ENCODE peak calls at places on chromosomes 12 and 14, in nine cellular contexts. One of them, this sample, is unnamed.

GRCh38 chr14:58150243-58150805 is 1.7 kb downstream of the ARMH4 start:
- DNase-seq in NCI-H1048: no peak
- DNase-seq in stimulated activated CD8-positive, alpha-beta memory T cell treated with anti-CD3 and anti-CD28 coated beads, Interleukin-4, amount 100 ng/mL, for 48 hours: no peak
- DNase-seq in occipital lobe: no peak
- DNase-seq in stimulated activated CD4-positive, alpha-beta T cell treated with anti-CD3 and anti-CD28 coated beads, Interleukin-4, amount 100 ng/mL, for 24 hours: no peak
- DNase-seq in T-cell: no peak
- DNase-seq in dorsolateral prefrontal cortex: no peak
- DNase-seq in activated gamma-delta T cell: no peak
- DNase-seq in activated CD8-positive, alpha-beta memory T cell treated with anti-CD3 and anti-CD28 coated beads, Interleukin-2, amount 10 ng/mL, durations not matched to agents 7 days and 5 days: no peak
- DNase-seq in this sample: no peak

GRCh38 chr12:95763809-95764253 is 26.7 kb downstream of the NTN4 start:
- DNase-seq in NCI-H1048: no peak
- DNase-seq in stimulated activated CD8-positive, alpha-beta memory T cell treated with anti-CD3 and anti-CD28 coated beads, Interleukin-4, amount 100 ng/mL, for 48 hours: no peak
- DNase-seq in occipital lobe: no peak
- DNase-seq in stimulated activated CD4-positive, alpha-beta T cell treated with anti-CD3 and anti-CD28 coated beads, Interleukin-4, amount 100 ng/mL, for 24 hours: no peak
- DNase-seq in T-cell: no peak
- DNase-seq in dorsolateral prefrontal cortex: no peak
- DNase-seq in activated gamma-delta T cell: no peak
- DNase-seq in activated CD8-positive, alpha-beta memory T cell treated with anti-CD3 and anti-CD28 coated beads, Interleukin-2, amount 10 ng/mL, durations not matched to agents 7 days and 5 days: no peak
- DNase-seq in this sample: peak

GRCh38 chr12:113299619-113300237 is 35.2 kb downstream of the SLC8B1 start:
- DNase-seq in NCI-H1048: no peak
- DNase-seq in stimulated activated CD8-positive, alpha-beta memory T cell treated with anti-CD3 and anti-CD28 coated beads, Interleukin-4, amount 100 ng/mL, for 48 hours: no peak
- DNase-seq in occipital lobe: no peak
- DNase-seq in stimulated activated CD4-positive, alpha-beta T cell treated with anti-CD3 and anti-CD28 coated beads, Interleukin-4, amount 100 ng/mL, for 24 hours: no peak
- DNase-seq in T-cell: no peak
- DNase-seq in dorsolateral prefrontal cortex: no peak
- DNase-seq in activated gamma-delta T cell: no peak
- DNase-seq in activated CD8-positive, alpha-beta memory T cell treated with anti-CD3 and anti-CD28 coated beads, Interleukin-2, amount 10 ng/mL, durations not matched to agents 7 days and 5 days: no peak
- DNase-seq in this sample: no peak

GRCh38 chr12:124913474-124914391 is 717 bp downstream of the UBC start:
- DNase-seq in NCI-H1048: no peak
- DNase-seq in stimulated activated CD8-positive, alpha-beta memory T cell treated with anti-CD3 and anti-CD28 coated beads, Interleukin-4, amount 100 ng/mL, for 48 hours: peak
- DNase-seq in occipital lobe: no peak
- DNase-seq in stimulated activated CD4-positive, alpha-beta T cell treated with anti-CD3 and anti-CD28 coated beads, Interleukin-4, amount 100 ng/mL, for 24 hours: peak
- DNase-seq in T-cell: peak
- DNase-seq in dorsolateral prefrontal cortex: peak
- DNase-seq in activated gamma-delta T cell: no peak
- DNase-seq in activated CD8-positive, alpha-beta memory T cell treated with anti-CD3 and anti-CD28 coated beads, Interleukin-2, amount 10 ng/mL, durations not matched to agents 7 days and 5 days: peak
- DNase-seq in this sample: peak

GRCh38 chr12:124659003-124659402 is 91.6 kb upstream of the NCOR2 start:
- DNase-seq in NCI-H1048: no peak
- DNase-seq in stimulated activated CD8-positive, alpha-beta memory T cell treated with anti-CD3 and anti-CD28 coated beads, Interleukin-4, amount 100 ng/mL, for 48 hours: no peak
- DNase-seq in occipital lobe: no peak
- DNase-seq in stimulated activated CD4-positive, alpha-beta T cell treated with anti-CD3 and anti-CD28 coated beads, Interleukin-4, amount 100 ng/mL, for 24 hours: no peak
- DNase-seq in T-cell: no peak
- DNase-seq in dorsolateral prefrontal cortex: no peak
- DNase-seq in activated gamma-delta T cell: no peak
- DNase-seq in activated CD8-positive, alpha-beta memory T cell treated with anti-CD3 and anti-CD28 coated beads, Interleukin-2, amount 10 ng/mL, durations not matched to agents 7 days and 5 days: no peak
- DNase-seq in this sample: no peak

GRCh38 chr14:91335191-91336092 is 82.2 kb downstream of the CCDC88C start:
- DNase-seq in NCI-H1048: no peak
- DNase-seq in stimulated activated CD8-positive, alpha-beta memory T cell treated with anti-CD3 and anti-CD28 coated beads, Interleukin-4, amount 100 ng/mL, for 48 hours: no peak
- DNase-seq in occipital lobe: no peak
- DNase-seq in stimulated activated CD4-positive, alpha-beta T cell treated with anti-CD3 and anti-CD28 coated beads, Interleukin-4, amount 100 ng/mL, for 24 hours: no peak
- DNase-seq in T-cell: no peak
- DNase-seq in dorsolateral prefrontal cortex: no peak
- DNase-seq in activated gamma-delta T cell: no peak
- DNase-seq in activated CD8-positive, alpha-beta memory T cell treated with anti-CD3 and anti-CD28 coated beads, Interleukin-2, amount 10 ng/mL, durations not matched to agents 7 days and 5 days: no peak
- DNase-seq in this sample: no peak

GRCh38 chr14:36524220-36524837 is 4.3 kb upstream of the NKX2-1 start:
- DNase-seq in NCI-H1048: no peak
- DNase-seq in stimulated activated CD8-positive, alpha-beta memory T cell treated with anti-CD3 and anti-CD28 coated beads, Interleukin-4, amount 100 ng/mL, for 48 hours: no peak
- DNase-seq in occipital lobe: no peak
- DNase-seq in stimulated activated CD4-positive, alpha-beta T cell treated with anti-CD3 and anti-CD28 coated beads, Interleukin-4, amount 100 ng/mL, for 24 hours: no peak
- DNase-seq in T-cell: no peak
- DNase-seq in dorsolateral prefrontal cortex: no peak
- DNase-seq in activated gamma-delta T cell: no peak
- DNase-seq in activated CD8-positive, alpha-beta memory T cell treated with anti-CD3 and anti-CD28 coated beads, Interleukin-2, amount 10 ng/mL, durations not matched to agents 7 days and 5 days: no peak
- DNase-seq in this sample: no peak

GRCh38 chr14:93971635-93972027 is 4.7 kb downstream of the ASB2 start:
- DNase-seq in NCI-H1048: no peak
- DNase-seq in stimulated activated CD8-positive, alpha-beta memory T cell treated with anti-CD3 and anti-CD28 coated beads, Interleukin-4, amount 100 ng/mL, for 48 hours: no peak
- DNase-seq in occipital lobe: no peak
- DNase-seq in stimulated activated CD4-positive, alpha-beta T cell treated with anti-CD3 and anti-CD28 coated beads, Interleukin-4, amount 100 ng/mL, for 24 hours: no peak
- DNase-seq in T-cell: no peak
- DNase-seq in dorsolateral prefrontal cortex: no peak
- DNase-seq in activated gamma-delta T cell: no peak
- DNase-seq in activated CD8-positive, alpha-beta memory T cell treated with anti-CD3 and anti-CD28 coated beads, Interleukin-2, amount 10 ng/mL, durations not matched to agents 7 days and 5 days: no peak
- DNase-seq in this sample: no peak

GRCh38 chr12:84719997-84720396 is 192.6 kb downstream of the SLC6A15 start:
- DNase-seq in NCI-H1048: no peak
- DNase-seq in stimulated activated CD8-positive, alpha-beta memory T cell treated with anti-CD3 and anti-CD28 coated beads, Interleukin-4, amount 100 ng/mL, for 48 hours: no peak
- DNase-seq in occipital lobe: no peak
- DNase-seq in stimulated activated CD4-positive, alpha-beta T cell treated with anti-CD3 and anti-CD28 coated beads, Interleukin-4, amount 100 ng/mL, for 24 hours: no peak
- DNase-seq in T-cell: no peak
- DNase-seq in dorsolateral prefrontal cortex: no peak
- DNase-seq in activated gamma-delta T cell: no peak
- DNase-seq in activated CD8-positive, alpha-beta memory T cell treated with anti-CD3 and anti-CD28 coated beads, Interleukin-2, amount 10 ng/mL, durations not matched to agents 7 days and 5 days: no peak
- DNase-seq in this sample: no peak

GRCh38 chr12:19892186-19892585 is 452.9 kb downstream of the AEBP2 start:
- DNase-seq in NCI-H1048: no peak
- DNase-seq in stimulated activated CD8-positive, alpha-beta memory T cell treated with anti-CD3 and anti-CD28 coated beads, Interleukin-4, amount 100 ng/mL, for 48 hours: no peak
- DNase-seq in occipital lobe: no peak
- DNase-seq in stimulated activated CD4-positive, alpha-beta T cell treated with anti-CD3 and anti-CD28 coated beads, Interleukin-4, amount 100 ng/mL, for 24 hours: no peak
- DNase-seq in T-cell: no peak
- DNase-seq in dorsolateral prefrontal cortex: no peak
- DNase-seq in activated gamma-delta T cell: no peak
- DNase-seq in activated CD8-positive, alpha-beta memory T cell treated with anti-CD3 and anti-CD28 coated beads, Interleukin-2, amount 10 ng/mL, durations not matched to agents 7 days and 5 days: no peak
- DNase-seq in this sample: no peak

GRCh38 chr12:118356809-118357326 is 15.8 kb downstream of the TAOK3 start:
- DNase-seq in NCI-H1048: no peak
- DNase-seq in stimulated activated CD8-positive, alpha-beta memory T cell treated with anti-CD3 and anti-CD28 coated beads, Interleukin-4, amount 100 ng/mL, for 48 hours: no peak
- DNase-seq in occipital lobe: no peak
- DNase-seq in stimulated activated CD4-positive, alpha-beta T cell treated with anti-CD3 and anti-CD28 coated beads, Interleukin-4, amount 100 ng/mL, for 24 hours: no peak
- DNase-seq in T-cell: no peak
- DNase-seq in dorsolateral prefrontal cortex: no peak
- DNase-seq in activated gamma-delta T cell: no peak
- DNase-seq in activated CD8-positive, alpha-beta memory T cell treated with anti-CD3 and anti-CD28 coated beads, Interleukin-2, amount 10 ng/mL, durations not matched to agents 7 days and 5 days: no peak
- DNase-seq in this sample: peak

GRCh38 chr14:79161576-79161975 is 991.4 kb downstream of the NRXN3 start:
- DNase-seq in NCI-H1048: no peak
- DNase-seq in stimulated activated CD8-positive, alpha-beta memory T cell treated with anti-CD3 and anti-CD28 coated beads, Interleukin-4, amount 100 ng/mL, for 48 hours: peak
- DNase-seq in occipital lobe: no peak
- DNase-seq in stimulated activated CD4-positive, alpha-beta T cell treated with anti-CD3 and anti-CD28 coated beads, Interleukin-4, amount 100 ng/mL, for 24 hours: no peak
- DNase-seq in T-cell: no peak
- DNase-seq in dorsolateral prefrontal cortex: no peak
- DNase-seq in activated gamma-delta T cell: no peak
- DNase-seq in activated CD8-positive, alpha-beta memory T cell treated with anti-CD3 and anti-CD28 coated beads, Interleukin-2, amount 10 ng/mL, durations not matched to agents 7 days and 5 days: no peak
- DNase-seq in this sample: no peak

GRCh38 chr12:132955933-132956725 is at the start of gene ZNF605:
- DNase-seq in NCI-H1048: no peak
- DNase-seq in stimulated activated CD8-positive, alpha-beta memory T cell treated with anti-CD3 and anti-CD28 coated beads, Interleukin-4, amount 100 ng/mL, for 48 hours: peak
- DNase-seq in occipital lobe: peak
- DNase-seq in stimulated activated CD4-positive, alpha-beta T cell treated with anti-CD3 and anti-CD28 coated beads, Interleukin-4, amount 100 ng/mL, for 24 hours: peak
- DNase-seq in T-cell: peak
- DNase-seq in dorsolateral prefrontal cortex: peak
- DNase-seq in activated gamma-delta T cell: peak
- DNase-seq in activated CD8-positive, alpha-beta memory T cell treated with anti-CD3 and anti-CD28 coated beads, Interleukin-2, amount 10 ng/mL, durations not matched to agents 7 days and 5 days: peak
- DNase-seq in this sample: peak

GRCh38 chr12:46181465-46181864 is 87.4 kb downstream of the SLC38A1 start:
- DNase-seq in NCI-H1048: no peak
- DNase-seq in stimulated activated CD8-positive, alpha-beta memory T cell treated with anti-CD3 and anti-CD28 coated beads, Interleukin-4, amount 100 ng/mL, for 48 hours: no peak
- DNase-seq in occipital lobe: no peak
- DNase-seq in stimulated activated CD4-positive, alpha-beta T cell treated with anti-CD3 and anti-CD28 coated beads, Interleukin-4, amount 100 ng/mL, for 24 hours: no peak
- DNase-seq in T-cell: no peak
- DNase-seq in dorsolateral prefrontal cortex: no peak
- DNase-seq in activated gamma-delta T cell: no peak
- DNase-seq in activated CD8-positive, alpha-beta memory T cell treated with anti-CD3 and anti-CD28 coated beads, Interleukin-2, amount 10 ng/mL, durations not matched to agents 7 days and 5 days: no peak
- DNase-seq in this sample: no peak

GRCh38 chr14:48771717-48772116 is 814.5 kb downstream of the RPS29 start:
- DNase-seq in NCI-H1048: no peak
- DNase-seq in stimulated activated CD8-positive, alpha-beta memory T cell treated with anti-CD3 and anti-CD28 coated beads, Interleukin-4, amount 100 ng/mL, for 48 hours: no peak
- DNase-seq in occipital lobe: no peak
- DNase-seq in stimulated activated CD4-positive, alpha-beta T cell treated with anti-CD3 and anti-CD28 coated beads, Interleukin-4, amount 100 ng/mL, for 24 hours: no peak
- DNase-seq in T-cell: no peak
- DNase-seq in dorsolateral prefrontal cortex: no peak
- DNase-seq in activated gamma-delta T cell: no peak
- DNase-seq in activated CD8-positive, alpha-beta memory T cell treated with anti-CD3 and anti-CD28 coated beads, Interleukin-2, amount 10 ng/mL, durations not matched to agents 7 days and 5 days: no peak
- DNase-seq in this sample: no peak

GRCh38 chr14:86885280-86885679 is 1107.7 kb downstream of the GALC start:
- DNase-seq in NCI-H1048: no peak
- DNase-seq in stimulated activated CD8-positive, alpha-beta memory T cell treated with anti-CD3 and anti-CD28 coated beads, Interleukin-4, amount 100 ng/mL, for 48 hours: no peak
- DNase-seq in occipital lobe: no peak
- DNase-seq in stimulated activated CD4-positive, alpha-beta T cell treated with anti-CD3 and anti-CD28 coated beads, Interleukin-4, amount 100 ng/mL, for 24 hours: no peak
- DNase-seq in T-cell: no peak
- DNase-seq in dorsolateral prefrontal cortex: no peak
- DNase-seq in activated gamma-delta T cell: no peak
- DNase-seq in activated CD8-positive, alpha-beta memory T cell treated with anti-CD3 and anti-CD28 coated beads, Interleukin-2, amount 10 ng/mL, durations not matched to agents 7 days and 5 days: no peak
- DNase-seq in this sample: no peak

GRCh38 chr12:93785262-93786010 is 108.3 kb downstream of the CRADD start:
- DNase-seq in NCI-H1048: no peak
- DNase-seq in stimulated activated CD8-positive, alpha-beta memory T cell treated with anti-CD3 and anti-CD28 coated beads, Interleukin-4, amount 100 ng/mL, for 48 hours: peak
- DNase-seq in occipital lobe: no peak
- DNase-seq in stimulated activated CD4-positive, alpha-beta T cell treated with anti-CD3 and anti-CD28 coated beads, Interleukin-4, amount 100 ng/mL, for 24 hours: peak
- DNase-seq in T-cell: no peak
- DNase-seq in dorsolateral prefrontal cortex: no peak
- DNase-seq in activated gamma-delta T cell: no peak
- DNase-seq in activated CD8-positive, alpha-beta memory T cell treated with anti-CD3 and anti-CD28 coated beads, Interleukin-2, amount 10 ng/mL, durations not matched to agents 7 days and 5 days: peak
- DNase-seq in this sample: peak

GRCh38 chr12:108839011-108839889 is 18.1 kb downstream of the SSH1 start:
- DNase-seq in NCI-H1048: no peak
- DNase-seq in stimulated activated CD8-positive, alpha-beta memory T cell treated with anti-CD3 and anti-CD28 coated beads, Interleukin-4, amount 100 ng/mL, for 48 hours: peak
- DNase-seq in occipital lobe: no peak
- DNase-seq in stimulated activated CD4-positive, alpha-beta T cell treated with anti-CD3 and anti-CD28 coated beads, Interleukin-4, amount 100 ng/mL, for 24 hours: no peak
- DNase-seq in T-cell: no peak
- DNase-seq in dorsolateral prefrontal cortex: no peak
- DNase-seq in activated gamma-delta T cell: no peak
- DNase-seq in activated CD8-positive, alpha-beta memory T cell treated with anti-CD3 and anti-CD28 coated beads, Interleukin-2, amount 10 ng/mL, durations not matched to agents 7 days and 5 days: no peak
- DNase-seq in this sample: no peak

GRCh38 chr12:13376627-13377373 is 180.3 kb downstream of the EMP1 start:
- DNase-seq in NCI-H1048: no peak
- DNase-seq in stimulated activated CD8-positive, alpha-beta memory T cell treated with anti-CD3 and anti-CD28 coated beads, Interleukin-4, amount 100 ng/mL, for 48 hours: no peak
- DNase-seq in occipital lobe: no peak
- DNase-seq in stimulated activated CD4-positive, alpha-beta T cell treated with anti-CD3 and anti-CD28 coated beads, Interleukin-4, amount 100 ng/mL, for 24 hours: no peak
- DNase-seq in T-cell: no peak
- DNase-seq in dorsolateral prefrontal cortex: no peak
- DNase-seq in activated gamma-delta T cell: no peak
- DNase-seq in activated CD8-positive, alpha-beta memory T cell treated with anti-CD3 and anti-CD28 coated beads, Interleukin-2, amount 10 ng/mL, durations not matched to agents 7 days and 5 days: no peak
- DNase-seq in this sample: no peak

This sample was measured in activated CD4-positive, alpha-beta memory T cell treated with anti-CD3 and anti-CD28 coated beads for 36 hours.